ENCODE peak calls at places on chromosomes 16 and 17, in six cellular contexts. Z, V, H, U, J and N are unnamed samples.

GRCh38 chr17:36085710-36086268 is 4.2 kb downstream of the CCL3 start:
- DNase-seq in H (no peak), V (no peak), J (no peak), Z (no peak), U (no peak), N (no peak)

GRCh38 chr17:78839173-78839761 is 1.3 kb downstream of the USP36 start:
- DNase-seq in Z (no peak), U (no peak), J (no peak), V (no peak), H (no peak), N (no peak)

GRCh38 chr16:9557266-9557665 is 465.8 kb downstream of the HAPSTR1 start:
- DNase-seq in Z (no peak), U (no peak), J (no peak), V (no peak), H (no peak), N (no peak)

GRCh38 chr16:19127674-19128131 is 13.9 kb downstream of the ITPRIPL2 start:
- DNase-seq in H (no peak), U (no peak), J (no peak), Z (no peak), V (no peak), N (no peak)

GRCh38 chr17:79721993-79722671 is 8.6 kb upstream of the ENPP7 start:
- DNase-seq in J (no peak), V (no peak), U (no peak), Z (peak), H (no peak), N (no peak)

GRCh38 chr17:57732062-57732461 is 13.0 kb downstream of the CCDC182 start:
- DNase-seq in V (no peak), U (no peak), Z (no peak), J (no peak), H (peak), N (no peak)

GRCh38 chr17:36849871-36850348 is 87.4 kb upstream of the LHX1 start:
- DNase-seq in V (peak), H (no peak), Z (peak), U (no peak), J (peak), N (no peak)

GRCh38 chr17:39283896-39284295 is 58.2 kb upstream of the STAC2 start:
- DNase-seq in U (no peak), H (no peak), V (no peak), J (no peak), Z (no peak), N (no peak)

GRCh38 chr17:62892870-62893338 is 73.1 kb upstream of the TANC2 start:
- DNase-seq in J (peak), U (peak), H (no peak), Z (no peak), V (no peak), N (peak)